ENCODE peak calls at places on chromosomes 7 and 10, in ten cellular contexts. O is T-cell; S is HS-27A; V is naive thymus-derived CD8-positive, alpha-beta T cell; H is non-pigmented ciliary epithelial cell; Y is KG1; B is frontal cortex; Q is GM13976; F is posterior vena cava; I is ureter. R is an unnamed sample.

GRCh38 chr10:116147162-116147906 is 125.7 kb downstream of the GFRA1 start:
- DNase-seq in B (no peak), V (no peak), Q (no peak), O (peak), H (no peak), Y (peak), F (no peak), S (no peak), I (no peak), R (no peak)

GRCh38 chr10:76117949-76118348 is 686.5 kb downstream of the LRMDA start:
- DNase-seq in Y (no peak), F (no peak), Q (no peak), S (peak), O (no peak), V (no peak), H (peak), B (no peak), I (no peak), R (no peak)

GRCh38 chr10:104650072-104650471 is 9.0 kb downstream of the SORCS3 start:
- DNase-seq in O (no peak), V (no peak), H (no peak), Q (no peak), S (no peak), F (no peak), B (no peak), Y (no peak), I (no peak), R (no peak)

GRCh38 chr10:7373039-7373438 is 37.8 kb downstream of the SFMBT2 start:
- DNase-seq in H (no peak), O (no peak), Q (no peak), I (no peak), V (no peak), F (no peak), S (no peak), B (no peak), Y (no peak), R (no peak)

GRCh38 chr7:140672382-140673062 is at the start of gene ADCK2:
- DNase-seq in Q (peak), B (peak), V (peak), H (no peak), S (no peak), F (peak), I (peak), O (peak), Y (no peak), R (peak)

GRCh38 chr10:102394801-102395676 is 466 bp upstream of the NFKB2 start:
- DNase-seq in O (peak), S (no peak), B (peak), I (peak), Y (peak), H (no peak), V (peak), F (peak), Q (peak), R (peak)

GRCh38 chr10:128046934-128047251 is 79.3 kb downstream of the MKI67 start:
- DNase-seq in B (no peak), Y (no peak), I (no peak), H (no peak), F (no peak), O (no peak), V (no peak), S (no peak), Q (no peak), R (no peak)

GRCh38 chr10:15053061-15053460 is 9.3 kb downstream of the OLAH start:
- DNase-seq in I (no peak), V (no peak), S (no peak), O (no peak), Q (no peak), F (no peak), Y (no peak), H (no peak), B (no peak), R (no peak)

GRCh38 chr7:17530249-17530648 is 231.8 kb downstream of the AHR start:
- DNase-seq in Y (no peak), Q (no peak), S (no peak), H (peak), I (no peak), V (no peak), O (no peak), B (no peak), F (no peak), R (no peak)

GRCh38 chr7:7014827-7015610 is 167.3 kb upstream of the C1GALT1 start:
- DNase-seq in Q (no peak), S (no peak), Y (no peak), I (no peak), F (no peak), O (no peak), V (no peak), H (no peak), B (no peak), R (no peak)

GRCh38 chr7:80249619-80250305 is 115.1 kb downstream of the GNAI1 start:
- DNase-seq in V (no peak), Y (no peak), S (no peak), B (no peak), Q (no peak), H (no peak), O (no peak), I (no peak), F (no peak), R (no peak)

GRCh38 chr10:123655763-123656162 is 10.4 kb upstream of the GPR26 start:
- DNase-seq in Y (no peak), O (no peak), B (no peak), V (no peak), I (no peak), H (no peak), Q (no peak), S (no peak), F (no peak), R (no peak)

GRCh38 chr7:10210000-10210399 is 763.7 kb upstream of the PHF14 start:
- DNase-seq in O (no peak), Y (no peak), F (no peak), H (no peak), B (no peak), Q (no peak), I (no peak), S (no peak), V (no peak), R (no peak)

GRCh38 chr10:79547973-79548372 is 12.2 kb downstream of the SFTPA2 start:
- DNase-seq in O (no peak), Q (no peak), S (no peak), I (no peak), F (no peak), V (no peak), H (no peak), B (no peak), Y (no peak), R (no peak)

GRCh38 chr7:1988533-1988930 is 244.2 kb downstream of the MAD1L1 start:
- DNase-seq in S (no peak), H (no peak), I (no peak), F (no peak), Y (no peak), V (no peak), O (no peak), Q (no peak), B (no peak), R (no peak)

GRCh38 chr7:91826377-91826776 is 54.1 kb downstream of the MTERF1 start:
- DNase-seq in S (no peak), O (no peak), H (no peak), V (no peak), Y (no peak), F (no peak), I (no peak), B (no peak), Q (no peak), R (no peak)

GRCh38 chr10:69497235-69497561 is 45.9 kb downstream of the TSPAN15 start:
- DNase-seq in F (no peak), B (no peak), H (no peak), V (no peak), Y (no peak), Q (no peak), S (no peak), I (no peak), O (no peak), R (no peak)

GRCh38 chr10:132248455-132249231 is 59.1 kb downstream of the STK32C start:
- DNase-seq in H (no peak), Q (peak), F (no peak), I (no peak), S (no peak), B (peak), O (peak), V (peak), Y (no peak), R (peak)

GRCh38 chr10:14184841-14185500 is 145.8 kb downstream of the FRMD4A start:
- DNase-seq in H (no peak), S (peak), Q (peak), F (no peak), I (peak), O (peak), Y (peak), B (no peak), V (peak), R (no peak)

R was measured in effector CD8-positive, alpha-beta T cell.